ENCODE peak calls at places on chromosomes 4 and X, in eight cellular contexts. C is HEK293T; B is stomach; O is Right ventricle myocardium superior; Z is sigmoid colon; V is amygdala; Y is GM04504; L is stimulated activated CD4-positive, alpha-beta T cell treated with anti-CD3 and anti-CD28 coated beads, Interleukin-4, amount 100 ng/mL, for 1 hour. K is an unnamed sample.

GRCh38 chr4:183960021-183960420 is 54.9 kb downstream of the STOX2 start:
- DNase-seq in C (peak), B (peak), O (peak), Z (peak), V (peak), Y (no peak), L (no peak), K (no peak)

GRCh38 chr4:6549890-6550620 is 24.9 kb upstream of the MAN2B2 start:
- DNase-seq in C (no peak), B (no peak), O (peak), Z (no peak), V (no peak), Y (no peak), L (no peak), K (no peak)

GRCh38 chr4:10239982-10240654 is 123.5 kb upstream of the WDR1 start:
- DNase-seq in C (no peak), B (no peak), O (no peak), Z (no peak), V (no peak), Y (no peak), L (no peak), K (peak)

GRCh38 chr4:174152717-174153466 is 130.6 kb downstream of the FBXO8 start:
- DNase-seq in C (no peak), B (no peak), O (no peak), Z (no peak), V (no peak), Y (no peak), L (no peak), K (no peak)

GRCh38 chrX:140433582-140433981 is 71.3 kb downstream of the SOX3 start:
- DNase-seq in C (no peak), B (no peak), O (no peak), Z (no peak), V (no peak), Y (no peak), L (no peak), K (no peak)

GRCh38 chrX:40282901-40283674 is 185.3 kb upstream of the BCOR start:
- DNase-seq in C (no peak), B (no peak), O (no peak), Z (no peak), V (no peak), Y (no peak), L (no peak), K (no peak)

GRCh38 chrX:102624105-102624504 is 24.8 kb downstream of the ARMCX5 start:
- DNase-seq in C (no peak), B (no peak), O (no peak), Z (no peak), V (peak), Y (no peak), L (no peak), K (no peak)

GRCh38 chr4:76420311-76420710 is 630 bp downstream of the CCDC158 start:
- DNase-seq in C (no peak), B (no peak), O (no peak), Z (no peak), V (no peak), Y (no peak), L (no peak), K (no peak)

GRCh38 chrX:153688900-153689590 is 1.3 kb downstream of the SLC6A8 start:
- DNase-seq in C (no peak), B (peak), O (peak), Z (peak), V (peak), Y (peak), L (no peak), K (no peak)

GRCh38 chrX:119698835-119699234 is 5.9 kb upstream of the SEPTIN6 start:
- DNase-seq in C (peak), B (no peak), O (no peak), Z (no peak), V (no peak), Y (no peak), L (no peak), K (no peak)

GRCh38 chr4:73653695-73654106 is 33.5 kb upstream of the RASSF6 start:
- DNase-seq in C (peak), B (peak), O (no peak), Z (no peak), V (peak), Y (peak), L (no peak), K (no peak)

GRCh38 chr4:8188085-8188484 is 11.0 kb upstream of the SH3TC1 start:
- DNase-seq in C (no peak), B (no peak), O (no peak), Z (no peak), V (no peak), Y (no peak), L (no peak), K (no peak)

GRCh38 chrX:41912922-41913321 is 10.4 kb downstream of the CASK start:
- DNase-seq in C (no peak), B (no peak), O (no peak), Z (no peak), V (no peak), Y (no peak), L (no peak), K (no peak)

GRCh38 chrX:136623400-136623799 is 24.6 kb upstream of the CD40LG start:
- DNase-seq in C (no peak), B (no peak), O (no peak), Z (no peak), V (no peak), Y (no peak), L (no peak), K (no peak)

GRCh38 chrX:47218920-47219815 is 687 bp downstream of the CDK16 start:
- DNase-seq in C (peak), B (no peak), O (peak), Z (peak), V (no peak), Y (no peak), L (peak), K (peak)

GRCh38 chr4:173418636-173419035 is 19.7 kb upstream of the SCRG1 start:
- DNase-seq in C (no peak), B (no peak), O (no peak), Z (no peak), V (no peak), Y (no peak), L (no peak), K (no peak)

K was measured in lung.